ENCODE peak calls at places on chromosomes 6 and 20, in five cellular contexts. C is activated B cell treated with CpG ODN at 0.5 μM for 24 hours, W is prostate gland, Z is fibroblast of mammary gland, X is cardiac fibroblast. K is an unnamed sample.

GRCh38 chr20:3629893-3630292 is 33.3 kb downstream of the GFRA4 start:
- DNase-seq in W (no peak), Z (no peak), C (no peak), X (no peak), K (no peak)

GRCh38 chr6:119856136-119856535 is 506.6 kb upstream of the MAN1A1 start:
- DNase-seq in C (no peak), Z (no peak), X (no peak), W (no peak), K (no peak)

GRCh38 chr6:34070315-34071110 is 75.4 kb downstream of the GRM4 start:
- DNase-seq in W (no peak), C (no peak), X (no peak), Z (no peak), K (no peak)

GRCh38 chr6:105798057-105798456 is 288.1 kb upstream of the PRDM1 start:
- DNase-seq in C (no peak), W (no peak), X (peak), Z (peak), K (no peak)

GRCh38 chr6:36984581-36985383 is 1.2 kb downstream of the MTCH1 start:
- DNase-seq in W (no peak), C (no peak), Z (peak), X (peak), K (peak)

GRCh38 chr6:148677594-148678476 is 69.0 kb upstream of the UST start:
- DNase-seq in C (no peak), Z (no peak), X (no peak), W (no peak), K (no peak)

GRCh38 chr6:90835584-90836212 is 248.8 kb upstream of the MAP3K7 start:
- DNase-seq in W (no peak), C (no peak), X (no peak), Z (no peak), K (no peak)

GRCh38 chr6:158879180-158879579 is 60.0 kb upstream of the EZR start:
- DNase-seq in X (peak), C (no peak), Z (peak), W (no peak), K (no peak)

DNA sequence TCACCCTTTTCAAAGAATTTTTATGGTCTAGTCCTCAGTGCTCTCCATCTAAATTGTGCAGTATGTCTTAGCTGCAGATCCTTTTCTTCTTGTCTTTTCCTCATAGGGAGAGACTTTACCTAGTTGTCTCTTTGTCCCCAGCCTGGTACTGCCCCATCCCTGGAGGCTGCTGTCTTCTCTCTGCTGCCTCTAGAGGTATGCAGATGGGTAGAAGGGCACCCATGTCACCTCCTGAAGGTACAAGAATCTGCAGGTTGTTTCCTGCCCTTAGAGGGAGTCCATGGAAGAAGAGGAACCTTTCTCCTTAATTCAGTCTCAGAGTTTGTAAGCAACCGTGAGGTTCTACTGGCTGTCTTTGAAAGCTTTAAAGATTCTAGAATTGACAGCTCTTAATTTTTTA is 39.1 kb downstream of the MCM8 start:
- DNase-seq in W (no peak), X (no peak), Z (no peak), C (no peak), K (no peak)
- TF ChIP-seq CTCF in W (no peak), X (no peak), Z (no peak), C (no peak), K (no peak)

DNA sequence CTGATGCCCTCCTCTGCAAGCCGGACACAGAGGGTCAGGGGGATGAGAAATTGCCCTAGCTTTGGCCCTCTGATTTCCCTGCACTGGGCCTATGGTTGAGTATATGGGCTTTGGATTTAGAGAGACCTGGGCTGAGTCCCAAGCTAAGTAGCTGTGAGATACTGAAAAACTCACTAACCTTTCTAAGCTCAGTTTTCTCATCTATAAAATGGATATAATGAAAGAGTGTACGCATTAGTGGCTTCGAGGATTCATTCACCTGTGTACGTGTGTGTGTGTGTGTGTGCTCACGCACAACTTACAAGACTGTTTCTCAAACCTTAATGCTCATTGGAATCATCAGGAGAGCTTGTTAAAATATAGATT is 12.7 kb upstream of the RBPJL start:
- DNase-seq in W (no peak), X (no peak), Z (no peak), C (no peak), K (no peak)
- TF ChIP-seq CTCF in W (no peak), X (no peak), Z (no peak), C (peak), K (peak)

GRCh38 chr6:28683945-28684538 is 158.4 kb downstream of the GPX5 start:
- DNase-seq in C (no peak), Z (peak), W (peak), X (peak), K (no peak)
- TF ChIP-seq CTCF in C (no peak), Z (peak), W (peak), X (peak), K (peak)

DNA sequence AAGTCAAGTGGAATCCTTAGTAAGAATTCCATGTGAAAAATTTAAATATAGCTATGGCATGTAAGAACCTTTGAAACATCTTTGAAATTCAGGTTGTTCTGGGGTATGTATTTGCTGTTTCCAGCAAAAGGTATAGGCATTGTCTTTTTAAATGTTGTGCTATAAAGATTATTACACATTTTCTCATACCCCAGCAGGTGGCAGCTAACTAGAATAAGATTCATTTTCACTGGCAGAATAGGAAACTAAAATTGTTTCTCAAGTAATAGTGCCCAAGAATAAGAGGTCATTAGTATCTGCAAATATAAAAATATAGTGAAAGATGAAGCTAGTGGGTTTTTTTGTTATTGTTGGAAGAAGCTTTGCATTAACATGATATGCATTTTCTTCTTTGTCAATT is 1.8 kb downstream of the GRIK2 start:
- DNase-seq in X (peak), C (no peak), W (no peak), Z (no peak), K (no peak)
- TF ChIP-seq CTCF in X (peak), C (no peak), W (no peak), Z (peak), K (no peak)

GRCh38 chr6:72522735-72523141 is 99.1 kb upstream of the KCNQ5 start:
- DNase-seq in Z (no peak), C (no peak), X (no peak), W (no peak), K (no peak)
- TF ChIP-seq CTCF in Z (no peak), C (no peak), X (no peak), W (no peak), K (no peak)

DNA sequence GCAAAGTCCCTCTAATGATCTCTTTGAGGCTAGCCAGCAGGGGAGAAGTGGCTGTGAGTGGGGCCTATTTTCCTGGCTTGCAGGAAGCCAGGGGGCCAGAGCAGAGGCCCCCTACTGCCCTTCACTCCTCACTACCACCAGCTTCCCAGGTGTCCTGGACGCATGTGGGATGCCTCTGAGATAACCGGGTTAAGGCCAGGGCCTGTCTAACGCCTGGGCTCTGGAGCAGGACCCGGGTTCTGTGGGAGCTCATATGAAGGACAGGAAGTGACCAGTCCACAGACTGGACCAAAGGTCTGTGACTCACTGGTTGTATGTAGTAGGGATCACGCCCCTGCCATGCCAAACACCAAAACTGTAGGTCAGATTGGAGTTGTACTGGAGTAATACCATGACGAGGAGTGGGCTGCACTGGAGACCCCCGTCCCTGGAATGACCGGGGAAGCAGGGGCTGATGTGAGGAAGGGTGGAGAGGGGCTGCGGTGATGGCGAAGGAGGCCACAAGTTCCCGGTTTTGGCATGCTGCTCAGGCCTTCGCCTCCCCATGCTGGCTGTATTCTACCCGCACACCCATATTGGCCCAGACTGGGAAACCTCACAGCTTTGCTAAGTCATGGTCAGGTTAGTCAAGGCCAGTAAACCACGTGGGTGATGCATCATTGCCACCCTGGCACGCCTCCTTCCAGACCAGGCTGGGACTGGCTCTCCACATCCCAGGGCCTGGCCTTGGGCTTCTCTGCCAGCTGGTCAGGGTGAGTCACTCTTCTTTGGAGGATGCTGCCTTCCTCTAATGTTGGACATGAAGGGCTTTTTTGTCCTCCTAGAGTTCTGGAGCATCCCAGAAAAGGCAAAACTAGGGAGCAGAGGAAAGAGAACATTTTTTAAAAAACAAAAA is 54.0 kb downstream of the PCNA start:
- DNase-seq in X (peak), Z (peak), C (no peak), W (no peak), K (peak)
- TF ChIP-seq CTCF in X (no peak), Z (no peak), C (no peak), W (no peak), K (no peak)

GRCh38 chr6:164178933-164179332 is 764.4 kb downstream of the QKI start:
- DNase-seq in Z (no peak), C (no peak), W (no peak), X (no peak), K (no peak)
- TF ChIP-seq CTCF in Z (no peak), C (no peak), W (no peak), X (no peak), K (no peak)

DNA sequence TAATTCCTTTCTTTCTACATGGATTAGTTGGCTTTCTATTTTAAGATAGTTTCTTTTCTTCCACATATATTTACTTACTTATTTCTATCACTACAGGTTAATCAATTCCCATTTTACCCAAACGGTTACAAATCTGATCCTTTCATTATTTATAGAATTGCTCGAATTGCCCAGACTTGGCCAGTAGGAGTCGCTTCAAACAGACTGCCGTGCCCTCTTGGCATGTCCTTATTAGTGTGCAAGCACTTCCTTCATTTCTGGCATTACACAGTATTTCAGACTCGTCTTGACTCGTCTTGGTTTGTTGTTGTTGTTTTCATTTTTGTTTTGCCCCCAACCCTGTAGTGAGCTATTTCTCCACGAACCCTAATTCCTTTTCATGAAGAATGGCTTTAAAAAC is 74.6 kb downstream of the SAMD3 start:
- DNase-seq in Z (peak), W (no peak), C (no peak), X (no peak), K (no peak)
- TF ChIP-seq CTCF in Z (peak), W (no peak), C (no peak), X (no peak), K (peak)

GRCh38 chr20:53345536-53346070 is 248.0 kb downstream of the ZNF217 start:
- DNase-seq in Z (no peak), W (no peak), C (no peak), X (no peak), K (no peak)

GRCh38 chr20:53346266-53346665 is 247.4 kb downstream of the ZNF217 start:
- DNase-seq in C (no peak), W (no peak), Z (no peak), X (no peak), K (no peak)

GRCh38 chr20:53354314-53354713 is 239.3 kb downstream of the ZNF217 start:
- DNase-seq in W (no peak), C (no peak), Z (no peak), X (no peak), K (no peak)

GRCh38 chr20:53352727-53353440 is 240.8 kb downstream of the ZNF217 start:
- DNase-seq in W (no peak), Z (peak), C (no peak), X (no peak), K (no peak)

GRCh38 chr20:53349730-53350129 is 243.9 kb downstream of the ZNF217 start:
- DNase-seq in C (no peak), Z (no peak), X (no peak), W (no peak), K (no peak)
- TF ChIP-seq CTCF in C (no peak), Z (no peak), X (no peak), W (no peak), K (no peak)

DNA sequence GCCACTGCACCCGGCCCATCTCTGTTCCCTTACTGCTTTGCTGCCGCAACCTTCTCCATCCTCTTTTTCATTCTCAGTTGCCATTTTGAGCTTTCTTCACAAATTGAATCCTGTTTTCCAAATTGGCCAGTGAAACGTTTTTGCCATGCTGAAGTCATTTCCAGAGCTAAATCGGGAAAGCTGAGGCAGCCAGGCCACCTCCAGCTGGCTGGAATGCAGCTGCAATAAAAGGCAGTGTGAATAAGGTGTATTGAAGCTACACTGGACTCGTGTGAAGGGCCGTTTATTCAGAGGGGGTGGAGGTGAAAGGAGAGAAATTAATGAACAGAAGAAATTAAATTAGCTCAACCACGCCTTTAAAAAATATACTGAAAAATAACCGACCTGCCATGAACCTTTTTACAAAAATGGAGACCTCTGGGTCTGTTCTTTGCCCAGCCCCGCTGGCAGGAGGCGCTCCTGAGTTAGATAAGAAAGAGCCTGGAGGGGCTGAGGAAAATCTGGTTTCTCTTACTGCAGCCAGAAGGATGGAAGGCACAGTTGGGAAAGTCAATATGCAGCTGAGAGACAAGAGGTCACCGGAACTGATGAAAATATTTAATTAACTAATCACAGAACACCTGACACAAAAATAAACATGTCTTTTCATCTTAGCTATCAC is 283.9 kb downstream of the FOXC1 start:
- DNase-seq in X (no peak), W (no peak), C (no peak), Z (no peak), K (no peak)
- TF ChIP-seq CTCF in X (no peak), W (no peak), C (no peak), Z (peak), K (no peak)